ENCODE peak calls at places on chromosomes 2 and 18, in ten cellular contexts. X is fibroblast of lung, S is brain microvascular endothelial cell, B is A549, Z is GM23248, H is neuronal stem cell, M is cardiac muscle cell, G is A673, T is HL-60, P is caudate nucleus. C is an unnamed sample.

GRCh38 chr18:74006160-74006559 is 141.5 kb downstream of the FBXO15 start:
- DNase-seq in X (no peak), S (no peak), B (no peak), Z (no peak), H (no peak), M (no peak), G (no peak), T (no peak), P (no peak), C (no peak)

GRCh38 chr2:216351172-216351925 is 20.9 kb downstream of the MARCHF4 start:
- DNase-seq in X (peak), S (no peak), B (no peak), Z (no peak), H (no peak), M (no peak), G (no peak), T (no peak), P (no peak), C (no peak)

GRCh38 chr2:102795641-102796040 is 33.8 kb downstream of the TMEM182 start:
- DNase-seq in X (no peak), S (no peak), B (no peak), Z (no peak), H (no peak), M (no peak), G (no peak), T (no peak), P (no peak), C (no peak)

GRCh38 chr2:30185175-30185574 is 38.4 kb downstream of the YPEL5 start:
- DNase-seq in X (no peak), S (no peak), B (no peak), Z (peak), H (no peak), M (no peak), G (no peak), T (peak), P (no peak), C (no peak)

GRCh38 chr2:231315896-231316295 is 79.6 kb upstream of the B3GNT7 start:
- DNase-seq in X (no peak), S (no peak), B (no peak), Z (no peak), H (no peak), M (no peak), G (no peak), T (no peak), P (no peak), C (no peak)

GRCh38 chr18:25239636-25240468 is 112.1 kb downstream of the ZNF521 start:
- DNase-seq in X (peak), S (no peak), B (no peak), Z (no peak), H (no peak), M (no peak), G (no peak), T (no peak), P (no peak), C (no peak)

GRCh38 chr18:13502585-13502984 is 223.8 kb downstream of the FAM210A start:
- DNase-seq in X (peak), S (no peak), B (no peak), Z (no peak), H (no peak), M (no peak), G (no peak), T (no peak), P (no peak), C (no peak)

GRCh38 chr2:108542071-108542470 is 7.8 kb downstream of the LIMS1 start:
- DNase-seq in X (peak), S (peak), B (no peak), Z (peak), H (no peak), M (no peak), G (peak), T (no peak), P (no peak), C (no peak)

GRCh38 chr18:68699043-68699442 is 15.9 kb downstream of the TMX3 start:
- DNase-seq in X (no peak), S (no peak), B (no peak), Z (peak), H (no peak), M (no peak), G (peak), T (no peak), P (no peak), C (no peak)

GRCh38 chr18:68696937-68697336 is 18.0 kb downstream of the TMX3 start:
- DNase-seq in X (no peak), S (no peak), B (no peak), Z (no peak), H (no peak), M (no peak), G (no peak), T (no peak), P (no peak), C (no peak)

GRCh38 chr18:68693091-68693815 is 21.7 kb downstream of the TMX3 start:
- DNase-seq in X (no peak), S (no peak), B (no peak), Z (no peak), H (no peak), M (no peak), G (no peak), T (no peak), P (no peak), C (no peak)

DNA sequence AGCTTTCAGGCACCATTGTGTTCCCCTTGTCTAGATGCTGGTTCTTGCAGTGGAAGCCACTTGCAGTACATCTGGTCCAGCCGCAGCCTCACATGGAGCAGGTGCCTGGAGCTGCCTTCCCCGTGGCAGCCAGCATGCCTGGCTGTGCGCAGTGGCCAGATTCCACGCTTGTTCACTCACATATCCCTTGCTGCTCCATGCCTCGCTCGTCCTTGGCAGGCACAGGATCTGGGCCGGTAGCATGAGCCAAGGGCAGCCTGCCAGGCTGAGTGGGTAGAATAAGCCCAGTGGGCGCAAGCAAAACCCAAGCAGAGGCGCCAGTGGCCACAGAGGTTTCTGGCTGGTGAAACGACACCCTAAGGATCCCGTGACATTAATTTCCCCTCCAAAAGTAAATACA is 20.6 kb downstream of the TMX3 start:
- DNase-seq in X (no peak), S (no peak), B (no peak), Z (no peak), H (no peak), M (no peak), G (no peak), T (no peak), P (no peak), C (peak)
- H3K27ac ChIP-seq in X (no peak), S (no peak), B (no peak), Z (no peak), H (no peak), M (no peak), G (no peak), T (no peak), P (no peak), C (no peak)

DNA sequence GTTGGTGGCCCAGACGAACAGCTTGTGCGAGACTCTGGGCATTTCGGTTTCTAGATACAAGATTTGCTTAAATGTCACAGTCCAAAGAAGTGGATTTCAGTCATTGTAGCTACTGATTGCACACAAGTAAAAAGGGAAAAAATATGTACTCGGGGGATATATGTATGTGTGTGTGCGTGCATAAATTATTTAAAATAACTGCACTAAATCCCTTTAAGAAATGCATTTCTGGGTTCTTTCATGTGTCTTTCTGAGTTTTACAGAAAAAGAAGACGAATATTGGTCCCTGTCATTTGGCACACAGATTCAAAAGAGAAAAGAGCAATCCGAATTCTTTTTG is 2.1 kb upstream of the EPHA4 start:
- DNase-seq in X (no peak), S (no peak), B (no peak), Z (no peak), H (no peak), M (no peak), G (no peak), T (no peak), P (no peak), C (no peak)
- H3K27ac ChIP-seq in X (no peak), S (no peak), B (no peak), Z (no peak), H (no peak), M (no peak), G (peak), T (no peak), P (peak), C (no peak)

GRCh38 chr2:165055081-165055879 is 100.0 kb upstream of the SLC38A11 start:
- DNase-seq in X (peak), S (peak), B (no peak), Z (no peak), H (no peak), M (peak), G (peak), T (no peak), P (no peak), C (no peak)
- H3K27ac ChIP-seq in X (no peak), S (no peak), B (no peak), Z (no peak), H (no peak), M (peak), G (no peak), T (no peak), P (peak), C (no peak)

DNA sequence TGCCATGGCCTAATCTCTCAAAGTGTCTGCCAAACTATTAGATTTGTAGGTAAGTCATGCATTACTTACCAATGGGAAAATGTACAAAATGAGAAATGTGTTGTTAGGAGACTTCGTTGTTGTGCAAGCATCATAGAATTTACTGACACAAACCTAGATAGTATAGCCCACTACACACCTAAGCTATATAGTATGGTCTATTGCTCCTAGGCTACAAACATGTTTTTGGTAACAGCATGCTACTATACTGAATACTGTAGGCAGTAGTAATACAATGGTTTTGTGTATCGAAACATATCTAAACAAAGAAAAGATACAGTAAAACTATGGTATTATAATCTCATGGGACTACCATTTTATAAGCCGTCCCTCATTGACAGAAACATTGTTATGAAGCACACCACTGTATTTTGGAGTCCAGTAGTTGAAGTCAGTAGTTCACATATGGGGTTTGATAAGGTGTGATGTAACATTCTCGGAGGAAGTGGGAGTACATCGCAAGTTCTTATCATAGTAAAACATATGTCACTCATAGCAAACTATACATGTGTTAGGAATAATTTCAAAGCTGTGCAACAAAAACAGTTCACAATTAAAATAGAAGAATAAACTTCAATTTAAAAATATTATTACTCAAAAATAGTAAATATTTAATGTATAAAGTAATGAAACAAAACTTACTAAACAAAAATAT is 12.0 kb upstream of the GTF2A1L start:
- DNase-seq in X (no peak), S (no peak), B (no peak), Z (no peak), H (no peak), M (no peak), G (no peak), T (peak), P (no peak), C (no peak)
- H3K27ac ChIP-seq in X (no peak), S (no peak), B (no peak), Z (no peak), H (no peak), M (no peak), G (no peak), T (no peak), P (no peak), C (no peak)

GRCh38 chr2:109635426-109636289 is 21.5 kb downstream of the SOWAHC start:
- DNase-seq in X (no peak), S (no peak), B (no peak), Z (no peak), H (no peak), M (no peak), G (no peak), T (no peak), P (no peak), C (no peak)

GRCh38 chr2:109633284-109633961 is 19.3 kb downstream of the SOWAHC start:
- DNase-seq in X (no peak), S (no peak), B (no peak), Z (no peak), H (no peak), M (no peak), G (no peak), T (no peak), P (no peak), C (no peak)

GRCh38 chr2:109632158-109632789 is 18.1 kb downstream of the SOWAHC start:
- DNase-seq in X (no peak), S (no peak), B (no peak), Z (no peak), H (no peak), M (no peak), G (no peak), T (no peak), P (no peak), C (no peak)

GRCh38 chr2:109631741-109632140 is 17.6 kb downstream of the SOWAHC start:
- DNase-seq in X (no peak), S (no peak), B (no peak), Z (no peak), H (no peak), M (no peak), G (no peak), T (no peak), P (no peak), C (no peak)

DNA sequence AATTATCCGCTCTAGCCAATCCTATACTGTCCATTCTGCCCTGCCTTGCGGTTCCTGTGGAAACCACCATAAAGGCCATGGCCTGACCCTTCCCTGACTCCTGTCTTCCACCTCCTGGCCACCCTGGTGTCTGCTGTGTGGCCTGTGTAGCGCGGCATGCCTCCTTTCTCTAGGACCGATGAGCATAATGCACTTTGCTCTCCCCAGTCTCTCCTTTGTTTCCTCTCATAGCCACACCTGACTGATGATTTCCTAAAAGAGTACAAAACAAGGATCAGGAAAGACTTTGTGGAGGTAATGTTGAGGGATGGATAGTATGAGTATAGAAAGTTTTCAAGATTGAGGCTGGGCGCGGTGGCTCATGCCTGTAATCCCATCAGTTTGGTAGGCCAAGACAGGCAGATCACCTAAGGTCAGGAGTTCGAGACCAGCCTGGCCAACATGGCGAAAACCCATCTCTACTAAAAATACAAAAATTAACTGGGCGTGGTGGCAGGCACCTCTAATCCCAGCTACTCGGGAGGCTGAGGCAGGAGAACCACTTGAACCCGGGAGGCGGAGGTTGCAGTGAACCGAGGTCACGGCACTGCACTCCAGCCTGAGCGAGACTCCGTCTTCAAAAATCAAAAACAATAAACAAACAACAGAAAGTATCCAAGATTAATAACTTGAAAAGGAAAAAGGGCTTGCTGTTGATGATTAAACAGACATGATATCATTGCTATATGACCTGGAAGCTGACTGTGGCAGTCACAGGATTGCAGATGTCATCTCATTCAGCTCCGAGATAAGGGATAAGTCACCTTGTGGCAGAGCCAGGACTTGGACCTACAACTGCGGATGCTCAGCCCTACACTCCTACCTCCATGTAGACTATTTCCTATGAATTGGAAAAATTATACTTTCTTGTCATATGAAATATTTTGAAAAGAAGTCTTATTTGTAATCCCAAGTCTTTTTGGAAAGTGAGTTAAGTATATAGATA is 16.6 kb downstream of the SOWAHC start:
- DNase-seq in X (no peak), S (no peak), B (no peak), Z (no peak), H (no peak), M (no peak), G (no peak), T (no peak), P (no peak), C (no peak)
- H3K27ac ChIP-seq in X (no peak), S (no peak), B (no peak), Z (no peak), H (no peak), M (no peak), G (no peak), T (no peak), P (no peak), C (no peak)

GRCh38 chr2:63992061-63992685 is 27.1 kb downstream of the VPS54 start:
- DNase-seq in X (no peak), S (no peak), B (no peak), Z (no peak), H (no peak), M (no peak), G (peak), T (no peak), P (no peak), C (no peak)
- H3K27ac ChIP-seq in X (no peak), S (no peak), B (no peak), Z (no peak), H (peak), M (no peak), G (peak), T (no peak), P (no peak), C (no peak)